ENCODE peak calls at places on chromosomes 12 and 14, in eight cellular contexts. C is neural progenitor cell, O is SK-N-SH, V is GM23338, G is OCI-LY7, B is HCT116, X is MM.1S, Q is hepatocyte. H is an unnamed sample.
A peak's percentile ranks its signal among the peaks of the same experiment; 100 is the strongest.

GRCh38 chr12:32240833-32241232 is 134.2 kb downstream of the BICD1 start:
- DNase-seq in C (no peak), O (no peak), V (no peak), G (no peak), B (no peak), X (no peak), Q (no peak), H (peak; percentile 31)

GRCh38 chr12:89750821-89751227 is 42.2 kb upstream of the ATP2B1 start:
- DNase-seq in C (no peak), O (no peak), V (no peak), G (no peak), B (no peak), X (no peak), Q (no peak), H (peak; percentile 90)

GRCh38 chr12:83121886-83122622 is 435.3 kb downstream of the TMTC2 start:
- DNase-seq in C (no peak), O (no peak), V (no peak), G (no peak), B (no peak), X (no peak), Q (no peak), H (no peak)

GRCh38 chr12:72077111-72077820 is 138.6 kb downstream of the TPH2 start:
- DNase-seq in C (no peak), O (no peak), V (no peak), G (no peak), B (no peak), X (no peak), Q (no peak), H (peak; percentile 47)

GRCh38 chr12:61367281-61367785 is 892.9 kb upstream of the USP15 start:
- DNase-seq in C (no peak), O (no peak), V (peak; percentile 46), G (peak; percentile 7), B (no peak), X (no peak), Q (no peak), H (peak; percentile 31)

GRCh38 chr12:32331133-32331532 is 68.2 kb upstream of the FGD4 start:
- DNase-seq in C (no peak), O (no peak), V (peak; percentile 28), G (no peak), B (no peak), X (no peak), Q (no peak), H (peak; percentile 18)

GRCh38 chr12:56234746-56235436 is 5.0 kb downstream of the SLC39A5 start:
- DNase-seq in C (no peak), O (peak; percentile 69), V (no peak), G (no peak), B (no peak), X (no peak), Q (no peak), H (no peak)

GRCh38 chr14:59919582-59920377 is at the start of gene LRRC9:
- DNase-seq in C (peak; percentile 97), O (peak; percentile 83), V (peak; percentile 97), G (peak; percentile 5), B (no peak), X (no peak), Q (peak; percentile 92), H (no peak)

GRCh38 chr14:104514156-104514848 is 65.3 kb upstream of the C14orf180 start:
- DNase-seq in C (no peak), O (no peak), V (no peak), G (no peak), B (no peak), X (no peak), Q (no peak), H (no peak)

GRCh38 chr14:65434216-65434850 is 21.8 kb downstream of the FUT8 start:
- DNase-seq in C (no peak), O (no peak), V (peak; percentile 18), G (no peak), B (no peak), X (no peak), Q (no peak), H (no peak)

GRCh38 chr14:30252800-30253425 is 306.0 kb upstream of the G2E3 start:
- DNase-seq in C (no peak), O (no peak), V (no peak), G (no peak), B (no peak), X (no peak), Q (no peak), H (no peak)

GRCh38 chr12:7114008-7114407 is 5.0 kb upstream of the C1RL start:
- DNase-seq in C (no peak), O (no peak), V (no peak), G (no peak), B (no peak), X (no peak), Q (no peak), H (no peak)

GRCh38 chr14:23406244-23406643 is 1.8 kb downstream of the MYH6 start:
- DNase-seq in C (no peak), O (no peak), V (no peak), G (peak; percentile 14), B (no peak), X (no peak), Q (no peak), H (no peak)

GRCh38 chr14:34935552-34935951 is 47.2 kb upstream of the SRP54 start:
- DNase-seq in C (no peak), O (no peak), V (no peak), G (no peak), B (no peak), X (no peak), Q (no peak), H (no peak)

GRCh38 chr12:76872415-76872814 is 6.4 kb downstream of the CSRP2 start:
- DNase-seq in C (no peak), O (no peak), V (peak; percentile 89), G (peak; percentile 37), B (no peak), X (no peak), Q (no peak), H (no peak)

GRCh38 chr12:45214739-45215418 is 1.0 kb upstream of the ANO6 start:
- DNase-seq in C (no peak), O (no peak), V (no peak), G (no peak), B (no peak), X (no peak), Q (no peak), H (no peak)

GRCh38 chr12:88314706-88315105 is 172.6 kb downstream of the TMTC3 start:
- DNase-seq in C (no peak), O (no peak), V (no peak), G (no peak), B (no peak), X (no peak), Q (no peak), H (no peak)

DNA sequence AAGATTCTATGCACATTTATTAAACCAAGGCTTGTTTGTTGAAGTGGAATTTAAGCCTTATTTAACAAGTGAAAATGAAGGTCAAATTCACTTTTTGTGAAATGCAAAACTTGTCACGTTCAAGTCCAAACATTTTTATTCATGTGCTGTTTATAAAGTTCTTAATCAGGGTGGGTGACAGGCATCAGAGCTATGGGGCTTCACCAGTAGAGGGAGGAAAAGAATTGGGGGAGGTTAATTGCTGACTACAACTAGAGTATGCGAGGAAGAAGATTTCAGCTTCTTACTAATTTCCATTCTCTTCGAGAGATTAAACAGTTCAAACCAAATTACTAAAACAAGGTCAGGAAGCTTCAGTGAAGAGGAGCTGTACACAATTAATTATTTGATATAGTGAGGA is 9.7 kb downstream of the MOK start:
- DNase-seq in C (no peak), O (peak; percentile 50), V (no peak), G (no peak), B (no peak), X (no peak), Q (no peak), H (peak; percentile 53)
- TF ChIP-seq CTCF in C (peak; percentile 10), O (peak; percentile 38), V (peak; percentile 42), G (peak; percentile 62), B (peak; percentile 47), X (no peak), Q (peak; percentile 4), H (peak; percentile 63)

GRCh38 chr12:60265741-60266140 is 669.9 kb downstream of the SLC16A7 start:
- DNase-seq in C (no peak), O (no peak), V (no peak), G (no peak), B (no peak), X (no peak), Q (no peak), H (peak; percentile 25)

GRCh38 chr12:60264094-60264493 is 668.3 kb downstream of the SLC16A7 start:
- DNase-seq in C (no peak), O (no peak), V (no peak), G (no peak), B (no peak), X (no peak), Q (no peak), H (no peak)

GRCh38 chr12:60269611-60270269 is 673.9 kb downstream of the SLC16A7 start:
- DNase-seq in C (no peak), O (peak; percentile 4), V (no peak), G (no peak), B (no peak), X (no peak), Q (no peak), H (no peak)

GRCh38 chr12:60263146-60263545 is 667.3 kb downstream of the SLC16A7 start:
- DNase-seq in C (no peak), O (no peak), V (no peak), G (no peak), B (no peak), X (no peak), Q (no peak), H (peak; percentile 78)

DNA sequence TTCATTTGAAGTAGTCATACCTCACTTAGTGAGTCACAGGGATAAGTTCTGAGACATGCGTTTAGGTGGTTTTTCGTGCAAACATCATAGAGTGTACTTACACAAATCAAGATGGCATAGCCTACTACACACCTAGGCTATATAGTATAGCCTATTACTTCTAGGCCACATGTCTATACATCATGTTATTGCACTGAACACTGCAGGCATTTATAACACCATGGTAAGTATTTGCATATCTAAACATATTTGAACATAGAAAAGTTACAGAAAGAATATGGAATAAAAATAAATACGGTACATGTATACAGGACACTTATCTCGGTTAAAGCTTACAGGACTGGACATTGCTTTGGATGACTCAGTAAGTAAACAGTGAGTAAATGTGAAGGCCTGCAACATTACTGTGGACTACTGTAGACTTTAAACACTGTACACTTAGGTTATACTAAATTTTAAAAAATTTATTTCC is 670.6 kb downstream of the SLC16A7 start:
- DNase-seq in C (no peak), O (no peak), V (no peak), G (no peak), B (peak; percentile 6), X (no peak), Q (peak; percentile 47), H (peak; percentile 91)
- TF ChIP-seq EZH2phosphoT487 in C (no peak), O (no peak), V (no peak), G (no peak), B (no peak), X (no peak), Q (no peak), H (no peak)

DNA sequence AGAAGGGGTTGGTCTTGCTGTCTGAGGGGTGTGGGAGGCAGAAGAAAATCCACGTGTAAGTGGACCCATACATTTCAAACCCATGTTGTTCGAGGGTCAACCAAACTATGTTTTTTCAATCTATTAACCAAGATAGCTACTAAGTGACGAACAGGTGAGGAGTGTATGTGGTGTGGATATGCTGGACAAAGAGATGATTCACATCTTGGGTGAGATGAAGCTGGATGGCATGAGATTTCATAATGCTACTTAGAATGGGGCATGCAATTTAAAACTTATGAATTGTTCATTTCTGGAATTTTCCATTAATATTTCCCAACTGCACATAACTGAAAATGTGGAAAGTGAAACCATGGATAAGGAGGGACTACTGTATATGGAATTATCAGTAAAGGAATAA is 17.9 kb upstream of the KTN1 start:
- DNase-seq in C (no peak), O (no peak), V (no peak), G (no peak), B (no peak), X (no peak), Q (no peak), H (no peak)
- H3K4me1 ChIP-seq in C (peaks cover under 1% of the 10 kb centered on the region), O (no peaks in the 10 kb centered on the region), V (no peaks in the 10 kb centered on the region), G (no peaks in the 10 kb centered on the region), B (peaks cover 5% of the 10 kb centered on the region), X (no peaks in the 10 kb centered on the region), Q (peaks cover 5% of the 10 kb centered on the region), H (peaks cover 4% of the 10 kb centered on the region)

GRCh38 chr14:80862983-80863382 is 78.6 kb downstream of the CEP128 start:
- DNase-seq in C (no peak), O (no peak), V (no peak), G (no peak), B (no peak), X (no peak), Q (no peak), H (peak; percentile 36)
- TF ChIP-seq CTCF in C (no peak), O (peak; percentile 53), V (peak; percentile 32), G (peak; percentile 69), B (peak; percentile 15), X (no peak), Q (peak; percentile 44), H (peak; percentile 65)

H was measured in PC-3.